ENCODE peak calls at places on chromosomes 5 and 9, in six cellular contexts. One of them, this sample, is unnamed.

GRCh38 chr5:163565931-163566608 is 60.7 kb downstream of the MAT2B start:
- DNase-seq in dorsolateral prefrontal cortex: no peak
- DNase-seq in spleen: peak
- DNase-seq in tibial nerve: no peak
- DNase-seq in caudate nucleus: no peak
- DNase-seq in A549: peak
- DNase-seq in this sample: no peak

GRCh38 chr9:107931071-107931715 is 441.6 kb upstream of the KLF4 start:
- DNase-seq in spleen: no peak
- DNase-seq in tibial nerve: no peak
- DNase-seq in A549: no peak
- DNase-seq in dorsolateral prefrontal cortex: no peak
- DNase-seq in caudate nucleus: no peak
- DNase-seq in this sample: no peak

GRCh38 chr9:76634356-76635054 is 129.7 kb upstream of the PCA3 start:
- DNase-seq in tibial nerve: no peak
- DNase-seq in dorsolateral prefrontal cortex: no peak
- DNase-seq in A549: peak
- DNase-seq in spleen: no peak
- DNase-seq in caudate nucleus: no peak
- DNase-seq in this sample: no peak

GRCh38 chr5:54739371-54739770 is 221.8 kb downstream of the SNX18 start:
- DNase-seq in spleen: no peak
- DNase-seq in caudate nucleus: no peak
- DNase-seq in A549: no peak
- DNase-seq in dorsolateral prefrontal cortex: no peak
- DNase-seq in tibial nerve: no peak
- DNase-seq in this sample: no peak

GRCh38 chr5:111929892-111930291 is 172.9 kb upstream of the NREP start:
- DNase-seq in caudate nucleus: no peak
- DNase-seq in dorsolateral prefrontal cortex: no peak
- DNase-seq in spleen: no peak
- DNase-seq in tibial nerve: no peak
- DNase-seq in A549: peak
- DNase-seq in this sample: no peak

GRCh38 chr5:51109786-51110410 is 273.4 kb upstream of the ISL1 start:
- DNase-seq in spleen: no peak
- DNase-seq in dorsolateral prefrontal cortex: no peak
- DNase-seq in A549: no peak
- DNase-seq in tibial nerve: no peak
- DNase-seq in caudate nucleus: no peak
- DNase-seq in this sample: no peak

GRCh38 chr5:143564417-143564816 is 160.9 kb upstream of the NR3C1 start:
- DNase-seq in spleen: no peak
- DNase-seq in caudate nucleus: no peak
- DNase-seq in A549: no peak
- DNase-seq in dorsolateral prefrontal cortex: no peak
- DNase-seq in tibial nerve: no peak
- DNase-seq in this sample: no peak

GRCh38 chr9:117815315-117815714 is 111.1 kb downstream of the TLR4 start:
- DNase-seq in A549: no peak
- DNase-seq in spleen: no peak
- DNase-seq in tibial nerve: no peak
- DNase-seq in dorsolateral prefrontal cortex: no peak
- DNase-seq in caudate nucleus: no peak
- DNase-seq in this sample: no peak

GRCh38 chr9:135530146-135530545 is 8.9 kb downstream of the LCN1 start:
- DNase-seq in tibial nerve: no peak
- DNase-seq in spleen: no peak
- DNase-seq in A549: no peak
- DNase-seq in dorsolateral prefrontal cortex: no peak
- DNase-seq in caudate nucleus: no peak
- DNase-seq in this sample: no peak

GRCh38 chr5:174046558-174046957 is 1.1 kb downstream of the NSG2 start:
- DNase-seq in tibial nerve: no peak
- DNase-seq in A549: no peak
- DNase-seq in caudate nucleus: no peak
- DNase-seq in spleen: no peak
- DNase-seq in dorsolateral prefrontal cortex: no peak
- DNase-seq in this sample: no peak

GRCh38 chr5:148208226-148208625 is 5.4 kb downstream of the SPINK6 start:
- DNase-seq in spleen: no peak
- DNase-seq in dorsolateral prefrontal cortex: no peak
- DNase-seq in A549: no peak
- DNase-seq in caudate nucleus: no peak
- DNase-seq in tibial nerve: no peak
- DNase-seq in this sample: no peak

GRCh38 chr5:73692166-73692640 is 66.2 kb downstream of the ARHGEF28 start:
- DNase-seq in tibial nerve: no peak
- DNase-seq in A549: no peak
- DNase-seq in dorsolateral prefrontal cortex: no peak
- DNase-seq in caudate nucleus: no peak
- DNase-seq in spleen: no peak
- DNase-seq in this sample: no peak

GRCh38 chr5:88883059-88883565 is at the start of gene MEF2C:
- DNase-seq in spleen: peak
- DNase-seq in tibial nerve: peak
- DNase-seq in caudate nucleus: peak
- DNase-seq in A549: peak
- DNase-seq in dorsolateral prefrontal cortex: no peak
- DNase-seq in this sample: peak

GRCh38 chr9:128093016-128093415 is 25.0 kb downstream of the SLC25A25 start:
- DNase-seq in tibial nerve: no peak
- DNase-seq in dorsolateral prefrontal cortex: no peak
- DNase-seq in spleen: no peak
- DNase-seq in A549: no peak
- DNase-seq in caudate nucleus: no peak
- DNase-seq in this sample: no peak

GRCh38 chr9:99003308-99003707 is 59.6 kb downstream of the COL15A1 start:
- DNase-seq in tibial nerve: no peak
- DNase-seq in caudate nucleus: no peak
- DNase-seq in A549: no peak
- DNase-seq in spleen: no peak
- DNase-seq in dorsolateral prefrontal cortex: no peak
- DNase-seq in this sample: peak

GRCh38 chr5:135249658-135250057 is 149.4 kb downstream of the MACROH2A1 start:
- DNase-seq in tibial nerve: no peak
- DNase-seq in A549: no peak
- DNase-seq in dorsolateral prefrontal cortex: no peak
- DNase-seq in caudate nucleus: no peak
- DNase-seq in spleen: peak
- DNase-seq in this sample: peak

GRCh38 chr9:79687131-79687447 is 115.3 kb downstream of the TLE4 start:
- DNase-seq in spleen: no peak
- DNase-seq in A549: no peak
- DNase-seq in caudate nucleus: no peak
- DNase-seq in dorsolateral prefrontal cortex: no peak
- DNase-seq in tibial nerve: no peak
- DNase-seq in this sample: no peak

GRCh38 chr9:27539479-27540441 is 10.1 kb upstream of the MOB3B start:
- DNase-seq in A549: peak
- DNase-seq in dorsolateral prefrontal cortex: no peak
- DNase-seq in caudate nucleus: no peak
- DNase-seq in spleen: no peak
- DNase-seq in tibial nerve: no peak
- DNase-seq in this sample: peak
- H3K27ac ChIP-seq in A549: peak
- H3K27ac ChIP-seq in dorsolateral prefrontal cortex: peak
- H3K27ac ChIP-seq in caudate nucleus: peak
- H3K27ac ChIP-seq in spleen: peak
- H3K27ac ChIP-seq in tibial nerve: peak
- H3K27ac ChIP-seq in this sample: peak

GRCh38 chr5:95081500-95082355 is 203.2 kb downstream of the MCTP1 start:
- DNase-seq in dorsolateral prefrontal cortex: no peak
- DNase-seq in A549: peak
- DNase-seq in caudate nucleus: no peak
- DNase-seq in spleen: peak
- DNase-seq in tibial nerve: peak
- DNase-seq in this sample: no peak
- H3K27ac ChIP-seq in dorsolateral prefrontal cortex: no peak
- H3K27ac ChIP-seq in A549: peak
- H3K27ac ChIP-seq in caudate nucleus: peak
- H3K27ac ChIP-seq in spleen: peak
- H3K27ac ChIP-seq in tibial nerve: peak
- H3K27ac ChIP-seq in this sample: peak

GRCh38 chr9:131579789-131580211 is 34.5 kb downstream of the PRRT1B start:
- DNase-seq in tibial nerve: no peak
- DNase-seq in caudate nucleus: no peak
- DNase-seq in dorsolateral prefrontal cortex: no peak
- DNase-seq in A549: no peak
- DNase-seq in spleen: no peak
- DNase-seq in this sample: no peak

GRCh38 chr9:131577005-131578000 is 32.0 kb downstream of the PRRT1B start:
- DNase-seq in tibial nerve: no peak
- DNase-seq in dorsolateral prefrontal cortex: no peak
- DNase-seq in spleen: no peak
- DNase-seq in caudate nucleus: no peak
- DNase-seq in A549: no peak
- DNase-seq in this sample: no peak

GRCh38 chr9:131578016-131578415 is 32.7 kb downstream of the PRRT1B start:
- DNase-seq in caudate nucleus: no peak
- DNase-seq in tibial nerve: no peak
- DNase-seq in spleen: no peak
- DNase-seq in A549: no peak
- DNase-seq in dorsolateral prefrontal cortex: no peak
- DNase-seq in this sample: no peak

GRCh38 chr9:131580358-131580757 is 35.0 kb downstream of the PRRT1B start:
- DNase-seq in A549: no peak
- DNase-seq in tibial nerve: no peak
- DNase-seq in spleen: no peak
- DNase-seq in caudate nucleus: no peak
- DNase-seq in dorsolateral prefrontal cortex: no peak
- DNase-seq in this sample: no peak

DNA sequence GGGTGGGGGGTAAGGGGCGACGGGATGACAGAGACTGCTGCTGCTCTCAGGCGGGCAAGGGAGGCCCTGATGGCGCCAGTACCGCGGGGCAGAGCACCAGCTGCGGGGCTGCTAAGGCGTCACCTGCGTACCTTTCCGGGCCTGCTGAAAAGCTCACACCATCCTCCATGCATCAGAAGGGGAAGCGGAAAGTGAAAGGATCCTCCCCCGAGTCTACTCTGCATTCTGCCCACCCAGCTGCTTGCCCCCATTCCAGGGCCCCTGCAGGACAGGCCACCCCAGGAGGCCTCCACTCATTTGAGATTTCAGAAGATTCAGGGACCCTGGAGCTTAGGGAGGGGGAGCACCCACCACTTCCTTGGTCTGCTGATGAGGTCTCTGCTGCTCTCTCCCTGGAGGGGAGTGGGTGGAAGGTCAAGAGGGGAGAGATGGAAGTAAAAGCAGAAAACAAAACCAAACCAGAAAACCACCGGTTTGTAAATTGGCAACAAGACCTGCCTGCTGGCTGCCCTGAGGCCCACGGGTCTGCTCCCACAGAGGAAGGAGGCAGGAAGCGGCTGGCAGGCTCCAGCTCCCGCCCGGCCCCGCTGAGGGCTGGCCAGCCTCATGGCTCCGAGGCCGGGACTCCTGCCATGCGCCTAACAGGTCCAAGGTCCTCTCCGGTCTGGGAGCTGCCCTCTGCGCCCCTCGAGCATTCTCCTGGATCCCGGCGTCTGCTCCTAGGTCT is 33.6 kb downstream of the PRRT1B start:
- DNase-seq in tibial nerve: no peak
- DNase-seq in A549: no peak
- DNase-seq in caudate nucleus: no peak
- DNase-seq in dorsolateral prefrontal cortex: no peak
- DNase-seq in spleen: peak
- DNase-seq in this sample: no peak
- H3K27ac ChIP-seq in tibial nerve: peak
- H3K27ac ChIP-seq in A549: no peak
- H3K27ac ChIP-seq in caudate nucleus: no peak
- H3K27ac ChIP-seq in dorsolateral prefrontal cortex: peak
- H3K27ac ChIP-seq in spleen: peak
- H3K27ac ChIP-seq in this sample: no peak

DNA sequence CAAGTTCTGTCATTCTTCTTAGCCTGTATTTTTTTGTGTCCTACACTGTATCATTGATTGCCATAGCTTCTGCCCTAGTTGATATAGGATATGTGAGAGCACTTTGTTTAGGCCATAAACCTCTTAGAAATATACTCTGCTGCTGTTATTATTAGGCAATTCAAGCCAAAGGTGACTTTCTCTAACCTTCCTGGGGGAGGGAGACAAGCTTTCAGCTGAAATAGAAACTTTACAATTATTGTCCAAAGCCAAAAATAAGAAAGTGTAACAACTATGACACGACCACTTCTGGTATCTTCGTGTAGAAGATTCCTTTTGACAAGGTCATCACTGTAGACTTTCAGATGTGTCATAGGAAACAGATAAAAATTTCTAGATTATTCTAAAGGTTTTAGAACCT is 12.2 kb upstream of the CSNK1A1 start:
- DNase-seq in tibial nerve: no peak
- DNase-seq in caudate nucleus: no peak
- DNase-seq in A549: no peak
- DNase-seq in dorsolateral prefrontal cortex: no peak
- DNase-seq in spleen: no peak
- DNase-seq in this sample: no peak
- H3K27ac ChIP-seq in tibial nerve: peak
- H3K27ac ChIP-seq in caudate nucleus: no peak
- H3K27ac ChIP-seq in A549: peak
- H3K27ac ChIP-seq in dorsolateral prefrontal cortex: no peak
- H3K27ac ChIP-seq in spleen: peak
- H3K27ac ChIP-seq in this sample: peak

DNA sequence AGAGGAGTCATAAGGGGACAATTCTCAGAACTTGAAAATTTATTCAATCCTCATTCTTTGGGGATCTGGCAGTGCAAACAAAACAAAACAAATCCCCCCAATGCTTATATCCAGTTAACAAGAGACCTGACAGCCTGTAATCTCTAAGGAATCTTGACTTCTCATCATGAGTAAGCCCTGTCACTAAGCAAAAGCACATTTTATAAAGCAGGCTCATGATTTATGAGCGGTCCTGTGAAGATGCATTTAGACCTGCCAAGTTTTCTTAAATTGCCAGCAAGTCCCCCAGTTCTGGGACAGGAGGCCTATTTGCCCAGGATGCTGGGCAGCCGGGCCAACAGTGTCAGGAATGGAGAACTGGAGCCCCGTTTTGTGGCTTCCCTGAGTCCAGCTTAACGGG is 513.9 kb downstream of the CTNND2 start:
- DNase-seq in caudate nucleus: no peak
- DNase-seq in spleen: no peak
- DNase-seq in dorsolateral prefrontal cortex: no peak
- DNase-seq in A549: no peak
- DNase-seq in tibial nerve: no peak
- DNase-seq in this sample: no peak
- H3K27ac ChIP-seq in caudate nucleus: peak
- H3K27ac ChIP-seq in spleen: no peak
- H3K27ac ChIP-seq in dorsolateral prefrontal cortex: peak
- H3K27ac ChIP-seq in A549: no peak
- H3K27ac ChIP-seq in tibial nerve: no peak
- H3K27ac ChIP-seq in this sample: no peak